ENCODE peak calls at places on chromosome 4, in ten cellular contexts. F, G, A, U, I, M, D, R, Y and N are unnamed samples.

GRCh38 chr4:83272900-83273299 is 11.7 kb downstream of the COQ2 start:
- ATAC-seq in F (no peak), G (no peak), A (no peak), U (no peak), I (no peak), M (no peak), D (no peak), R (no peak), Y (no peak), N (peak)

GRCh38 chr4:48681856-48682255 is 98.2 kb downstream of the FRYL start:
- ATAC-seq in F (no peak), G (peak), A (peak), U (no peak), I (no peak), M (no peak), D (peak), R (peak), Y (peak), N (peak)

GRCh38 chr4:186144180-186144579 is 39.7 kb downstream of the FAM149A start:
- ATAC-seq in F (peak), G (peak), A (peak), U (peak), I (peak), M (peak), D (peak), R (peak), Y (peak), N (peak)

GRCh38 chr4:82046796-82047195 is 327.0 kb downstream of the HNRNPD start:
- ATAC-seq in F (no peak), G (no peak), A (no peak), U (no peak), I (no peak), M (no peak), D (no peak), R (no peak), Y (no peak), N (no peak)

GRCh38 chr4:18957721-18958120 is 936.2 kb upstream of the LCORL start:
- ATAC-seq in F (no peak), G (no peak), A (no peak), U (no peak), I (no peak), M (no peak), D (no peak), R (no peak), Y (no peak), N (no peak)

GRCh38 chr4:54001558-54002365 is 62.6 kb downstream of the CHIC2 start:
- ATAC-seq in F (peak), G (no peak), A (no peak), U (no peak), I (no peak), M (no peak), D (no peak), R (peak), Y (no peak), N (no peak)

GRCh38 chr4:8404791-8405515 is 35.6 kb downstream of the ACOX3 start:
- ATAC-seq in F (no peak), G (peak), A (no peak), U (no peak), I (no peak), M (no peak), D (no peak), R (no peak), Y (no peak), N (no peak)

GRCh38 chr4:15469402-15470148 is at the start of gene CC2D2A:
- ATAC-seq in F (peak), G (peak), A (peak), U (peak), I (peak), M (peak), D (peak), R (peak), Y (peak), N (peak)

GRCh38 chr4:3484057-3484973 is 21.2 kb downstream of the DOK7 start:
- ATAC-seq in F (no peak), G (peak), A (no peak), U (peak), I (peak), M (no peak), D (no peak), R (peak), Y (peak), N (peak)

GRCh38 chr4:73589887-73590801 is 30.1 kb downstream of the RASSF6 start:
- ATAC-seq in F (no peak), G (no peak), A (no peak), U (no peak), I (no peak), M (peak), D (no peak), R (peak), Y (peak), N (peak)

GRCh38 chr4:98663226-98664006 is 5.0 kb upstream of the TSPAN5 start:
- ATAC-seq in F (no peak), G (no peak), A (peak), U (no peak), I (no peak), M (no peak), D (peak), R (no peak), Y (no peak), N (peak)

GRCh38 chr4:26452565-26453531 is 37.4 kb downstream of the CCKAR start:
- ATAC-seq in F (peak), G (no peak), A (no peak), U (no peak), I (no peak), M (no peak), D (no peak), R (peak), Y (no peak), N (no peak)

GRCh38 chr4:139568206-139568969 is 12.4 kb upstream of the SETD7 start:
- ATAC-seq in F (peak), G (no peak), A (no peak), U (no peak), I (no peak), M (no peak), D (no peak), R (no peak), Y (peak), N (no peak)

GRCh38 chr4:16005671-16006070 is 42.7 kb upstream of the FGFBP2 start:
- ATAC-seq in F (no peak), G (no peak), A (no peak), U (no peak), I (no peak), M (no peak), D (no peak), R (no peak), Y (no peak), N (no peak)

GRCh38 chr4:126431049-126431448 is 1116.3 kb downstream of the FAT4 start:
- ATAC-seq in F (no peak), G (no peak), A (no peak), U (no peak), I (no peak), M (no peak), D (no peak), R (no peak), Y (no peak), N (no peak)

GRCh38 chr4:52825311-52826090 is 36.6 kb upstream of the RASL11B start:
- ATAC-seq in F (no peak), G (no peak), A (peak), U (no peak), I (no peak), M (peak), D (peak), R (no peak), Y (peak), N (no peak)

GRCh38 chr4:8330821-8331566 is 61.4 kb downstream of the HTRA3 start:
- ATAC-seq in F (no peak), G (peak), A (no peak), U (peak), I (peak), M (peak), D (no peak), R (peak), Y (no peak), N (peak)

GRCh38 chr4:38275331-38275821 is 315.2 kb downstream of the PTTG2 start:
- ATAC-seq in F (no peak), G (no peak), A (no peak), U (no peak), I (no peak), M (peak), D (no peak), R (peak), Y (peak), N (no peak)

GRCh38 chr4:152594981-152595916 is 59.4 kb upstream of the FBXW7 start:
- ATAC-seq in F (no peak), G (no peak), A (no peak), U (no peak), I (no peak), M (no peak), D (no peak), R (no peak), Y (peak), N (peak)

GRCh38 chr4:57265831-57266582 is 155.8 kb upstream of the IGFBP7 start:
- ATAC-seq in F (peak), G (peak), A (no peak), U (no peak), I (peak), M (no peak), D (no peak), R (peak), Y (no peak), N (no peak)

GRCh38 chr4:68489338-68489737 is 42.1 kb downstream of the TMPRSS11E start:
- ATAC-seq in F (no peak), G (no peak), A (no peak), U (no peak), I (no peak), M (no peak), D (no peak), R (no peak), Y (peak), N (peak)

GRCh38 chr4:8917321-8917811 is 45.7 kb upstream of the HMX1 start:
- ATAC-seq in F (peak), G (no peak), A (no peak), U (no peak), I (peak), M (no peak), D (no peak), R (no peak), Y (no peak), N (no peak)

GRCh38 chr4:1612278-1613098 is 71.6 kb downstream of the FAM53A start:
- ATAC-seq in F (no peak), G (no peak), A (no peak), U (no peak), I (no peak), M (peak), D (no peak), R (peak), Y (no peak), N (no peak)

GRCh38 chr4:174716986-174717770 is 111.9 kb downstream of the GLRA3 start:
- ATAC-seq in F (peak), G (peak), A (no peak), U (no peak), I (no peak), M (no peak), D (no peak), R (no peak), Y (no peak), N (no peak)

GRCh38 chr4:173404296-173404865 is 5.5 kb upstream of the SCRG1 start:
- ATAC-seq in F (no peak), G (no peak), A (no peak), U (no peak), I (no peak), M (no peak), D (no peak), R (no peak), Y (no peak), N (no peak)